ENCODE peak calls at places on chromosomes 1 and 21, in ten cellular contexts. W is cardiac muscle cell; X is tibial artery; T is CD8-positive, alpha-beta T cell; Q is H9; G is lung; H is psoas muscle; Z is GM23338; Y is endothelial cell of umbilical vein; U is testis. P is an unnamed sample.

GRCh38 chr1:226638001-226638601 is 89.5 kb downstream of the STUM start:
- DNase-seq in W (no peak), X (peak; percentile 16), T (peak; percentile 42), Q (no peak), G (no peak), H (no peak), Z (no peak), Y (no peak), U (peak; percentile 60), P (no peak)

GRCh38 chr1:155944396-155944728 is 2.9 kb downstream of the RXFP4 start:
- DNase-seq in W (no peak), X (no peak), T (no peak), Q (no peak), G (no peak), H (no peak), Z (no peak), Y (no peak), U (no peak), P (no peak)

GRCh38 chr1:119595606-119596005 is 52.5 kb downstream of the ZNF697 start:
- DNase-seq in W (peak; percentile 54), X (no peak), T (no peak), Q (no peak), G (no peak), H (no peak), Z (no peak), Y (peak; percentile 20), U (no peak), P (no peak)

GRCh38 chr1:227489572-227489971 is 73.8 kb upstream of the ZNF678 start:
- DNase-seq in W (no peak), X (no peak), T (no peak), Q (no peak), G (no peak), H (no peak), Z (no peak), Y (no peak), U (no peak), P (no peak)

GRCh38 chr21:31142600-31142999 is 104.3 kb upstream of the KRTAP19-8 start:
- DNase-seq in W (no peak), X (no peak), T (peak; percentile 63), Q (no peak), G (no peak), H (no peak), Z (peak; percentile 59), Y (no peak), U (no peak), P (no peak)

GRCh38 chr1:24057171-24057570 is 54.8 kb downstream of the MYOM3 start:
- DNase-seq in W (no peak), X (no peak), T (no peak), Q (no peak), G (no peak), H (no peak), Z (no peak), Y (no peak), U (no peak), P (no peak)

GRCh38 chr1:82704393-82704792 is 903.7 kb downstream of the ADGRL2 start:
- DNase-seq in W (peak; percentile 57), X (no peak), T (no peak), Q (no peak), G (no peak), H (no peak), Z (no peak), Y (peak; percentile 98), U (no peak), P (no peak)

GRCh38 chr1:155085504-155086181 is 7.0 kb downstream of the EFNA3 start:
- DNase-seq in W (peak; percentile 41), X (peak; percentile 65), T (peak; percentile 74), Q (no peak), G (peak; percentile 74), H (peak; percentile 63), Z (peak; percentile 77), Y (no peak), U (peak; percentile 56), P (peak; percentile 49)

GRCh38 chr1:48048064-48048463 is 50.9 kb upstream of the TRABD2B start:
- DNase-seq in W (peak; percentile 68), X (peak; percentile 34), T (no peak), Q (no peak), G (no peak), H (peak; percentile 41), Z (no peak), Y (no peak), U (no peak), P (no peak)

GRCh38 chr1:43975249-43975961 is 645 bp downstream of the ATP6V0B start:
- DNase-seq in W (peak; percentile 30), X (peak; percentile 78), T (no peak), Q (no peak), G (peak; percentile 73), H (peak; percentile 64), Z (peak; percentile 56), Y (peak; percentile 35), U (peak; percentile 69), P (peak; percentile 55)
- TF ChIP-seq CTCF in W (no peak), X (no peak), T (no peak), Q (no peak), G (no peak), H (no peak), Z (no peak), Y (no peak), U (no peak), P (no peak)

DNA sequence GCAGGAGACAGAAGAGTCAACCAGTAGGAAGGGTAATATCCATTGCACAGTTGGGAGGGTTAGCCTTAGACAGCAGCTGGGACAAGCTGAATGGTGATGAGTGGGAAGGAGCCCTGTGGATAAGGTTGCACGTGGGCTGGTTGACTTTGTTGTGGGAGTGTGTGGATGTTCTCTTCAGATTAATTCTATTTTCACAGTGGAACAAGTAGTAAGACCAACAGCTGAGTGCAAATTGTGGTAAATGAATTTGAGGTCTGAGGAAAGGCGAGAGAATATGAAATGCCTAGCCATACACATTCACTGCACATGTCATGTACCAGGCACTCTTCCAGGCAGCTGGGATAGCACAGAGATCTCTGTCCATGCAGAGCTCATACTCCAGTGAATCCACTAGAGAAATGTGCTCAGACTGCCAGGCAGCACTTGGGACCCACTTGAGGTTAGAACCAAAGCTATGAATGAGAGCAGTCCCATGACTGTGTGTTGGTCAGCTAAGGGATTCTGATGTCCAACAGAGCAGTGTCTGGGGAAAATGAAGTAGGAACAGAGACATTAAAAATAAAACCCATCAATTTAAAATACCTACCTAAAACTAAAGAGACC is 25.2 kb upstream of the VTCN1 start:
- DNase-seq in W (no peak), X (no peak), T (no peak), Q (no peak), G (no peak), H (no peak), Z (no peak), Y (no peak), U (no peak), P (peak; percentile 34)
- H3K27ac ChIP-seq in W (no peak overlapping the region), X (no peak overlapping the region), T (no peak overlapping the region), Q (no peak overlapping the region), G (no peak overlapping the region), H (no peak overlapping the region), Z (no peak overlapping the region), Y (no peak overlapping the region), U (no peak overlapping the region), P (no peak overlapping the region)

DNA sequence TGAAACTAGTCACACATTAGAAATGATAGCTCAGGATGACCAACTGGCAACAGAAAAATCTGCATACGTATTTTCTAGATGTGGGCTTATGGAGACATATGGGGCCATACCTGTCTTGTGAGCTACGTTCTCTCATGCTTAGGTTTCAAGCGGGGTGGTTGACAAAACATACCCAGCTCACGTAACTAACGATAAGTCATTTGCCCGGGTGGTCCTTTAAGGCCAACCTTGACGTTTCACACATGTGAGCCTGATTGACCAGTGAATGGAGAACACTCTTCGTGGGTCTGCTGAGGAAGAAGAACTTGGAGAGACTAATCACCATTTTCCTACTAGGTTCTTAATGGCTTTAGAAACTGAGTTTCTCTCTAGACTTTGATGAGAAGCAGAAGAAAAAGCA is 13.5 kb upstream of the RCSD1 start:
- DNase-seq in W (no peak), X (no peak), T (no peak), Q (no peak), G (no peak), H (no peak), Z (no peak), Y (no peak), U (no peak), P (no peak)
- H3K4me1 ChIP-seq in W (no peaks in the 10 kb centered on the region), X (peaks cover 11% of the 10 kb centered on the region), T (peaks cover 34% of the 10 kb centered on the region), Q (peaks cover 11% of the 10 kb centered on the region), G (peaks cover 12% of the 10 kb centered on the region), H (no peaks in the 10 kb centered on the region), Z (peaks cover 21% of the 10 kb centered on the region), Y (no peaks in the 10 kb centered on the region), U (peaks cover 10% of the 10 kb centered on the region), P (no peaks in the 10 kb centered on the region)

GRCh38 chr1:240491156-240491555 is 120.8 kb downstream of the GREM2 start:
- DNase-seq in W (peak; percentile 13), X (no peak), T (no peak), Q (no peak), G (no peak), H (no peak), Z (peak; percentile 29), Y (no peak), U (no peak), P (no peak)

GRCh38 chr1:240495652-240496051 is 116.3 kb downstream of the GREM2 start:
- DNase-seq in W (no peak), X (no peak), T (no peak), Q (no peak), G (no peak), H (no peak), Z (no peak), Y (no peak), U (no peak), P (no peak)

GRCh38 chr1:240496356-240496755 is 115.6 kb downstream of the GREM2 start:
- DNase-seq in W (no peak), X (no peak), T (no peak), Q (no peak), G (no peak), H (no peak), Z (no peak), Y (no peak), U (no peak), P (no peak)

GRCh38 chr1:240491796-240492195 is 120.2 kb downstream of the GREM2 start:
- DNase-seq in W (no peak), X (no peak), T (no peak), Q (no peak), G (no peak), H (no peak), Z (peak; percentile 19), Y (no peak), U (no peak), P (no peak)

DNA sequence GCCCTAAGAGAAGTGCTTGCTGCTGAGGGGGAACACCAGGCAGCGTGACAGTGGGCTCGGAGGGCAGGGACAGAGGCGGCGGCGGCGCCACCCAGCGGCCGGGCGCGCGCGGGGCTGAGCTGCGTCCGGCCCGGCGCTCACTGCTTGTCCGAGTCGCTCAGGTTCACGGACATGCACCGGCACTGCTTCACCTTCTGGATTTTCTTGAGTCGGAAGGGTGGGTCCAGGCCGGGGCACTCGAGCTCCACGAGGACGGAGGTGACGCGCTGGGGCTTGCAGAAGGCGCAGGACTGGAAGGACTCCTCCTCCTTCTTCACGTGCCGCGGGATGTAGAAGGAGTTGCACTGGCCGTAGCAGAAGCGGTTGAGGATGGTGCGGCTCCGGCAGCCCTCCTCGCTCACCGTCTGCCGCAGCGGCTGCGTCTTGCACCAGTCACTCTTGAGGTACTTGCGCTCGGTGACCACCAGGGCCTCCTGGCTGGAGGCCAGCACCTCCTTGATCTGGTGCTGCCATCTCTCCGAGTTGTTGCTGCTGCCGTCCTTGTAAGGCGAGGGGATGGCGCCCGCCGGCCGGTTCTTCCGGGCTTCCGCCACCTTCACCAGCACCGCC is 119.0 kb downstream of the GREM2 start:
- DNase-seq in W (peak; percentile 57), X (no peak), T (no peak), Q (peak; percentile 92), G (no peak), H (peak; percentile 21), Z (peak; percentile 82), Y (no peak), U (peak; percentile 56), P (peak; percentile 16)
- TF ChIP-seq CTCF in W (peak; percentile 31), X (no peak), T (no peak), Q (peak; percentile 67), G (no peak), H (no peak), Z (peak; percentile 74), Y (no peak), U (no peak), P (no peak)